ENCODE peak calls at places on chromosomes 6 and 20, in ten cellular contexts. L is erythroblast, I is endothelial cell of umbilical vein, H is Peyer's patch, A is prostate gland, V is uterus, B is lower leg skin, J is adrenal gland, W is transverse colon, C is GM12878. R is an unnamed sample.

GRCh38 chr6:122790740-122791679 is 2.0 kb downstream of the SMPDL3A start:
- DNase-seq in L (no peak), I (no peak), H (no peak), A (no peak), V (no peak), B (no peak), J (peak; percentile 31), W (no peak), C (no peak), R (no peak)

GRCh38 chr6:30826961-30827342 is 57.4 kb upstream of the DDR1 start:
- DNase-seq in L (no peak), I (peak; percentile 36), H (peak; percentile 60), A (no peak), V (no peak), B (no peak), J (no peak), W (peak; percentile 63), C (no peak), R (no peak)

GRCh38 chr20:37935435-37935834 is 32.5 kb downstream of the VSTM2L start:
- DNase-seq in L (no peak), I (no peak), H (peak; percentile 43), A (no peak), V (no peak), B (no peak), J (no peak), W (no peak), C (no peak), R (no peak)

GRCh38 chr6:155408231-155408630 is 47.4 kb downstream of the NOX3 start:
- DNase-seq in L (no peak), I (no peak), H (no peak), A (no peak), V (no peak), B (no peak), J (no peak), W (no peak), C (no peak), R (no peak)

GRCh38 chr20:46040902-46041535 is 12.0 kb downstream of the SLC12A5 start:
- DNase-seq in L (peak; percentile 49), I (peak; percentile 43), H (no peak), A (no peak), V (no peak), B (no peak), J (no peak), W (no peak), C (no peak), R (no peak)

GRCh38 chr6:31727034-31727716 is 1.9 kb downstream of the DDAH2 start:
- DNase-seq in L (peak; percentile 39), I (no peak), H (no peak), A (no peak), V (no peak), B (no peak), J (peak; percentile 69), W (peak; percentile 51), C (no peak), R (peak; percentile 87)

GRCh38 chr20:21781446-21782075 is 76.1 kb downstream of the PAX1 start:
- DNase-seq in L (no peak), I (no peak), H (no peak), A (no peak), V (no peak), B (no peak), J (no peak), W (no peak), C (no peak), R (no peak)

GRCh38 chr6:159125977-159126376 is 43.2 kb upstream of the FNDC1 start:
- DNase-seq in L (no peak), I (no peak), H (no peak), A (no peak), V (no peak), B (peak; percentile 86), J (peak; percentile 60), W (no peak), C (no peak), R (no peak)

GRCh38 chr6:135922170-135922569 is 70.7 kb downstream of the PDE7B start:
- DNase-seq in L (no peak), I (peak; percentile 90), H (no peak), A (peak; percentile 9), V (peak; percentile 51), B (no peak), J (peak; percentile 35), W (no peak), C (no peak), R (no peak)

GRCh38 chr6:126812651-126813050 is 305.8 kb upstream of the RSPO3 start:
- DNase-seq in L (no peak), I (peak; percentile 48), H (no peak), A (no peak), V (peak; percentile 16), B (no peak), J (no peak), W (no peak), C (no peak), R (no peak)

GRCh38 chr6:10411915-10412164 is 3.0 kb downstream of the TFAP2A start:
- DNase-seq in L (peak; percentile 26), I (peak; percentile 64), H (peak; percentile 53), A (no peak), V (peak; percentile 31), B (no peak), J (no peak), W (no peak), C (no peak), R (no peak)

GRCh38 chr6:144378437-144378836 is 93.3 kb downstream of the UTRN start:
- DNase-seq in L (no peak), I (peak; percentile 47), H (no peak), A (no peak), V (no peak), B (no peak), J (peak; percentile 46), W (peak; percentile 17), C (no peak), R (no peak)

GRCh38 chr6:43798688-43799444 is 28.9 kb downstream of the VEGFA start:
- DNase-seq in L (peak; percentile 84), I (peak; percentile 26), H (peak; percentile 91), A (no peak), V (no peak), B (no peak), J (peak; percentile 96), W (peak; percentile 90), C (peak; percentile 34), R (no peak)

GRCh38 chr6:157647261-157647915 is 175.7 kb upstream of the SNX9 start:
- DNase-seq in L (no peak), I (no peak), H (no peak), A (no peak), V (no peak), B (no peak), J (no peak), W (no peak), C (no peak), R (no peak)

GRCh38 chr6:47718571-47718970 is 20.2 kb downstream of the ADGRF4 start:
- DNase-seq in L (no peak), I (no peak), H (no peak), A (no peak), V (no peak), B (no peak), J (no peak), W (no peak), C (no peak), R (no peak)

GRCh38 chr6:14875678-14876063 is 370.2 kb upstream of the JARID2 start:
- DNase-seq in L (no peak), I (no peak), H (no peak), A (no peak), V (no peak), B (no peak), J (no peak), W (no peak), C (peak; percentile 89), R (no peak)

GRCh38 chr6:89270951-89271721 is 44.0 kb downstream of the GABRR2 start:
- DNase-seq in L (no peak), I (no peak), H (no peak), A (no peak), V (no peak), B (peak; percentile 82), J (no peak), W (no peak), C (peak; percentile 21), R (no peak)

GRCh38 chr6:128005009-128005408 is 104.2 kb upstream of the THEMIS start:
- DNase-seq in L (no peak), I (peak; percentile 24), H (no peak), A (no peak), V (no peak), B (no peak), J (no peak), W (no peak), C (no peak), R (no peak)

GRCh38 chr6:140644017-140644416 is 1269.6 kb upstream of the CITED2 start:
- DNase-seq in L (no peak), I (no peak), H (no peak), A (no peak), V (no peak), B (no peak), J (no peak), W (no peak), C (no peak), R (no peak)
- TF ChIP-seq POLR2A in L (no peak), I (no peak), H (no peak), A (no peak), V (no peak), B (no peak), J (no peak), W (no peak), C (no peak), R (no peak)

GRCh38 chr6:28137458-28138020 is 4.1 kb upstream of the ZKSCAN8 start:
- DNase-seq in L (peak; percentile 43), I (no peak), H (no peak), A (no peak), V (no peak), B (no peak), J (no peak), W (no peak), C (peak; percentile 62), R (no peak)
- TF ChIP-seq POLR2A in L (no peak), I (no peak), H (no peak), A (no peak), V (no peak), B (no peak), J (no peak), W (no peak), C (no peak), R (peak; percentile 6)

DNA sequence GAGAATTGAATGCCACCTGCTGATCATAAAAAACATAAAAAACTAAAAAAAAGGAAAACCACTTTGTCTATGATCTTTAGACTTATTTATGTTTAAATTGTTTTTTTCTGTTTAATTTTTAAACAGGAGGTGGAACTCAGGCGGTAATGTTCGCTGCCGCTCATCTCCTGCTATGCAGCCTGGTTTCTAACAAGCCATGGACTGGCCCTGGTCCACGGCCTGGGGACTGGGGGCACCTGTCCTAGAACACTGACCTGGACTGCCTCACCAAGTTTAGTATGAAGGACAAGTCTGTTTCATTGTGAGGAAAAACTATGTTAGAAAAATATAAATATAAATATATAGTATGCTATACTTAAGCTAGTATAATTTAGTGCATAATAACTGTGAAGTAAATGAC is 27.0 kb upstream of the IFNGR1 start:
- DNase-seq in L (no peak), I (no peak), H (no peak), A (no peak), V (no peak), B (no peak), J (no peak), W (no peak), C (no peak), R (no peak)
- TF ChIP-seq POLR2A in L (no peak), I (no peak), H (no peak), A (no peak), V (no peak), B (no peak), J (no peak), W (no peak), C (no peak), R (no peak)

DNA sequence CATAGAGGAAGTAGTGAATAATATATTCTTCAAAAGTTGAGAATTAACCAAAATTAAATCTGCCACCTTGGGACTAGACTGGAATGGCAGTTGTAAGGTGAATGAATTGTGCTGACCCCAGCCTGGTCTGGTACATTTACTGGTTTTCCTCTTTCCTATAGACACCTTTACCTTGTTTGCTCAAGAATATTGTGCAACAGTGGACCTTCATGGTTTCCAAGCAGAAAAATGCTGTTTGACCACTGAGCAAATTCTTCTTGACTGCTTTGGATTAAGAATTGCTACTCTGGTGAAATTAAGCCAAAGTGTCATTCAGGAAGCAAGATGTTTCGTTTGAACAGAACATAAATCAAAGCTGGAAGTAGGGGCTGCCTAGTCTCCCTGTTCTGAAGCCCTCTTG is 156.6 kb upstream of the TAB2 start:
- DNase-seq in L (no peak), I (no peak), H (no peak), A (no peak), V (no peak), B (no peak), J (no peak), W (no peak), C (no peak), R (no peak)
- TF ChIP-seq POLR2A in L (no peak), I (no peak), H (no peak), A (no peak), V (no peak), B (no peak), J (no peak), W (no peak), C (no peak), R (no peak)

R was measured in GM12891.